ENCODE peak calls at places on chromosomes 11 and 22, in four cellular contexts. One of them, this sample, is unnamed.

GRCh38 chr11:9574806-9575530 is 1.5 kb downstream of the WEE1 start:
- DNase-seq in HAP-1: peak
- DNase-seq in aorta: no peak
- DNase-seq in CD8-positive, alpha-beta T cell: no peak
- DNase-seq in this sample: no peak

GRCh38 chr11:76656087-76656531 is 14.4 kb downstream of the LRRC32 start:
- DNase-seq in CD8-positive, alpha-beta T cell: no peak
- DNase-seq in aorta: peak
- DNase-seq in HAP-1: no peak
- DNase-seq in this sample: no peak

GRCh38 chr22:35424081-35424480 is 24.1 kb downstream of the MCM5 start:
- DNase-seq in aorta: no peak
- DNase-seq in CD8-positive, alpha-beta T cell: no peak
- DNase-seq in HAP-1: no peak
- DNase-seq in this sample: no peak

GRCh38 chr22:31753634-31754471 is at the start of gene DEPDC5:
- DNase-seq in CD8-positive, alpha-beta T cell: peak
- DNase-seq in aorta: peak
- DNase-seq in HAP-1: peak
- DNase-seq in this sample: peak

GRCh38 chr22:47202819-47203553 is 440.5 kb downstream of the TBC1D22A start:
- DNase-seq in aorta: peak
- DNase-seq in CD8-positive, alpha-beta T cell: no peak
- DNase-seq in HAP-1: no peak
- DNase-seq in this sample: no peak

GRCh38 chr11:116078101-116078561 is 573.9 kb upstream of the CADM1 start:
- DNase-seq in aorta: no peak
- DNase-seq in HAP-1: no peak
- DNase-seq in CD8-positive, alpha-beta T cell: no peak
- DNase-seq in this sample: no peak

GRCh38 chr11:61728940-61729219 is 23.6 kb upstream of the MYRF start:
- DNase-seq in HAP-1: no peak
- DNase-seq in aorta: no peak
- DNase-seq in CD8-positive, alpha-beta T cell: no peak
- DNase-seq in this sample: no peak

GRCh38 chr11:6663794-6664478 is 8.3 kb upstream of the DCHS1 start:
- DNase-seq in HAP-1: no peak
- DNase-seq in aorta: no peak
- DNase-seq in CD8-positive, alpha-beta T cell: no peak
- DNase-seq in this sample: no peak

GRCh38 chr11:36333897-36334296 is 37.8 kb downstream of the PRR5L start:
- DNase-seq in CD8-positive, alpha-beta T cell: no peak
- DNase-seq in aorta: no peak
- DNase-seq in HAP-1: peak
- DNase-seq in this sample: no peak

GRCh38 chr22:20448630-20449029 is 11.0 kb upstream of the SCARF2 start:
- DNase-seq in aorta: peak
- DNase-seq in CD8-positive, alpha-beta T cell: no peak
- DNase-seq in HAP-1: no peak
- DNase-seq in this sample: no peak

GRCh38 chr11:133650082-133650481 is 117.8 kb upstream of the OPCML start:
- DNase-seq in aorta: no peak
- DNase-seq in CD8-positive, alpha-beta T cell: no peak
- DNase-seq in HAP-1: no peak
- DNase-seq in this sample: no peak

GRCh38 chr11:33733978-33734377 is 2.2 kb downstream of the CD59 start:
- DNase-seq in HAP-1: no peak
- DNase-seq in aorta: no peak
- DNase-seq in CD8-positive, alpha-beta T cell: no peak
- DNase-seq in this sample: no peak

GRCh38 chr22:46071451-46072029 is 78.8 kb upstream of the PPARA start:
- DNase-seq in aorta: peak
- DNase-seq in CD8-positive, alpha-beta T cell: peak
- DNase-seq in HAP-1: peak
- DNase-seq in this sample: peak

GRCh38 chr11:116852261-116853125 is 15.1 kb upstream of the APOA1 start:
- DNase-seq in HAP-1: no peak
- DNase-seq in CD8-positive, alpha-beta T cell: no peak
- DNase-seq in aorta: no peak
- DNase-seq in this sample: no peak

GRCh38 chr11:77473001-77473800 is 693 bp downstream of the PAK1 start:
- DNase-seq in CD8-positive, alpha-beta T cell: peak
- DNase-seq in HAP-1: peak
- DNase-seq in aorta: peak
- DNase-seq in this sample: peak

DNA sequence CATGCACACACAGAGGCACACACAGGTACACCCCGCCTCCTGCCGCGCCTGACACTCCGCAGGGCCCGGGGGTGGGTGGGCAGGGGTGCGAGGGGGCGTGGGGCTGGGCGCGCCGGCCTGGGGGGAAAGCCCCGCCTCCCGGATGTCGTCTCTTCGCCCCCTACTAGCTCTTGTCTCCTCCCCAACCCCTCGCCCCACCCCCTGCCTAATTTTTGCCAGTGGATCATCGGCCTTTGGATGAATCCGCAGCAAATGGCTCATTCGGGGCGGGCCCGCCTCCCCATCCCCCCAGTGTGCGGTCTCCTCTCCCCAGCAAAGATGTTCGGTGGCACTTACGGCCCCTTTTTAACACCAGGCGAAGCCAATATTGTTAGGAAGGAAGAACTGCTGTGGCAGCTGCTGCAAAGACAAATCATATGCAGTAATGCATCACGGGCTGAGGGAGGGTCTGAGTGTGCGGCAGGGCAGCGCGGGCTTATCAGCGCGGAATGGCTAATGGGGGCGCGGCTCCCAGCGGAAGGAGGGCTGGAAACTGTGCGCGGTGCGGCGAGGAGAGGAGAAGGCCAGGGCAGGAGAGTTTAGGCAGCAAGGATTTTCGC is 13.4 kb upstream of the NECTIN1 start:
- DNase-seq in aorta: peak
- DNase-seq in CD8-positive, alpha-beta T cell: peak
- DNase-seq in HAP-1: peak
- DNase-seq in this sample: no peak
- H3K4me3 ChIP-seq in aorta: no peak
- H3K4me3 ChIP-seq in CD8-positive, alpha-beta T cell: peak
- H3K4me3 ChIP-seq in HAP-1: no peak
- H3K4me3 ChIP-seq in this sample: peak

DNA sequence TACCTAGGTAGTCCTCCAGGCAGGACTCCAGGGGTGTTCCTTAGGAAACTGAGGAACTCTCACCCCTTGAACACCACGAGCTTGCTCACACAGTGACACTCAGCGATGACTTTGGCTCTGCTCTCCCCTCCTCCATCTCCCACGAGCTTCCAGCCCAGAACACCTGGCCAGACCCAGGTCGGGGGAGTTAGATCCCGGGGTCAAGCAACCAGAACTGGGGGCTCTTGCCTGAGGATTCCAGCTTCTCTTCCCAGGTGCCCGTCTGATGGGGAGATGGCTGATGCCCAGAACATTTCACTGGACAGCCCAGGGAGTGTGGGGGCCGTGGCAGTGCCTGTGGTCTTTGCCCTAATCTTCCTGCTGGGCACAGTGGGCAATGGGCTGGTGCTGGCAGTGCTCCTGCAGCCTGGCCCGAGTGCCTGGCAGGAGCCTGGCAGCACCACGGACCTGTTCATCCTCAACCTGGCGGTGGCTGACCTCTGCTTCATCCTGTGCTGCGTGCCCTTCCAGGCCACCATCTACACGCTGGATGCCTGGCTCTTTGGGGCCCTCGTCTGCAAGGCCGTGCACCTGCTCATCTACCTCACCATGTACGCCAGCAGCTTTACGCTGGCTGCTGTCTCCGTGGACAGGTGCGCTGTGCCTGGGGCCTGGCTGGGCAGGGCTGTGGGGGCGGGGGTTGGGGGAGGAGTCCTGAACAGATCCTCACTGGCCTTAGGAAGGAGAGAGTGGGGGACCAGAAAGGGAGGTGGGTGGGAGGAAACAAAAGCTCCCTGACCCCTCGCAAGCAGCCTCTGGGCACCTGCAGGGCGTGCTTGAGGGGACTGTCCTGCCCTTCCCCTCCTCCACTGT is at the start of gene GALR3:
- DNase-seq in CD8-positive, alpha-beta T cell: no peak
- DNase-seq in HAP-1: no peak
- DNase-seq in aorta: no peak
- DNase-seq in this sample: no peak
- H3K4me3 ChIP-seq in CD8-positive, alpha-beta T cell: no peak
- H3K4me3 ChIP-seq in HAP-1: no peak
- H3K4me3 ChIP-seq in aorta: no peak
- H3K4me3 ChIP-seq in this sample: no peak

GRCh38 chr11:69075421-69076128 is 26.8 kb downstream of the TPCN2 start:
- DNase-seq in aorta: peak
- DNase-seq in HAP-1: no peak
- DNase-seq in CD8-positive, alpha-beta T cell: no peak
- DNase-seq in this sample: no peak
- H3K4me3 ChIP-seq in aorta: no peak
- H3K4me3 ChIP-seq in HAP-1: no peak
- H3K4me3 ChIP-seq in CD8-positive, alpha-beta T cell: no peak
- H3K4me3 ChIP-seq in this sample: no peak

GRCh38 chr11:70078796-70079616 is 889 bp downstream of the ANO1 start:
- DNase-seq in aorta: peak
- DNase-seq in CD8-positive, alpha-beta T cell: no peak
- DNase-seq in HAP-1: no peak
- DNase-seq in this sample: no peak
- H3K4me3 ChIP-seq in aorta: peak
- H3K4me3 ChIP-seq in CD8-positive, alpha-beta T cell: no peak
- H3K4me3 ChIP-seq in HAP-1: no peak
- H3K4me3 ChIP-seq in this sample: peak

GRCh38 chr11:122193457-122193856 is 77.4 kb upstream of the BLID start:
- DNase-seq in aorta: no peak
- DNase-seq in HAP-1: no peak
- DNase-seq in CD8-positive, alpha-beta T cell: no peak
- DNase-seq in this sample: no peak

GRCh38 chr11:122186439-122187080 is 70.5 kb upstream of the BLID start:
- DNase-seq in aorta: no peak
- DNase-seq in CD8-positive, alpha-beta T cell: no peak
- DNase-seq in HAP-1: no peak
- DNase-seq in this sample: no peak

GRCh38 chr11:122192634-122193245 is 76.7 kb upstream of the BLID start:
- DNase-seq in HAP-1: no peak
- DNase-seq in CD8-positive, alpha-beta T cell: no peak
- DNase-seq in aorta: no peak
- DNase-seq in this sample: no peak

GRCh38 chr11:122187373-122188165 is 71.6 kb upstream of the BLID start:
- DNase-seq in CD8-positive, alpha-beta T cell: no peak
- DNase-seq in aorta: no peak
- DNase-seq in HAP-1: no peak
- DNase-seq in this sample: no peak

GRCh38 chr11:122189259-122189658 is 73.2 kb upstream of the BLID start:
- DNase-seq in aorta: no peak
- DNase-seq in HAP-1: no peak
- DNase-seq in CD8-positive, alpha-beta T cell: no peak
- DNase-seq in this sample: no peak
- H3K4me3 ChIP-seq in aorta: no peak
- H3K4me3 ChIP-seq in HAP-1: no peak
- H3K4me3 ChIP-seq in CD8-positive, alpha-beta T cell: no peak
- H3K4me3 ChIP-seq in this sample: no peak

GRCh38 chr11:255816-256215 is 19.0 kb downstream of the PSMD13 start:
- DNase-seq in aorta: no peak
- DNase-seq in HAP-1: no peak
- DNase-seq in CD8-positive, alpha-beta T cell: no peak
- DNase-seq in this sample: no peak

GRCh38 chr11:259374-259773 is 18.8 kb upstream of the NLRP6 start:
- DNase-seq in aorta: no peak
- DNase-seq in HAP-1: no peak
- DNase-seq in CD8-positive, alpha-beta T cell: no peak
- DNase-seq in this sample: no peak

GRCh38 chr11:255176-255575 is 18.4 kb downstream of the PSMD13 start:
- DNase-seq in HAP-1: peak
- DNase-seq in CD8-positive, alpha-beta T cell: no peak
- DNase-seq in aorta: no peak
- DNase-seq in this sample: no peak

GRCh38 chr11:257766-258493 is 20.3 kb upstream of the NLRP6 start:
- DNase-seq in aorta: no peak
- DNase-seq in HAP-1: no peak
- DNase-seq in CD8-positive, alpha-beta T cell: no peak
- DNase-seq in this sample: no peak

GRCh38 chr11:256952-257737 is 20.4 kb downstream of the PSMD13 start:
- DNase-seq in HAP-1: no peak
- DNase-seq in CD8-positive, alpha-beta T cell: no peak
- DNase-seq in aorta: no peak
- DNase-seq in this sample: no peak
- H3K4me3 ChIP-seq in HAP-1: no peak
- H3K4me3 ChIP-seq in CD8-positive, alpha-beta T cell: no peak
- H3K4me3 ChIP-seq in aorta: no peak
- H3K4me3 ChIP-seq in this sample: no peak

DNA sequence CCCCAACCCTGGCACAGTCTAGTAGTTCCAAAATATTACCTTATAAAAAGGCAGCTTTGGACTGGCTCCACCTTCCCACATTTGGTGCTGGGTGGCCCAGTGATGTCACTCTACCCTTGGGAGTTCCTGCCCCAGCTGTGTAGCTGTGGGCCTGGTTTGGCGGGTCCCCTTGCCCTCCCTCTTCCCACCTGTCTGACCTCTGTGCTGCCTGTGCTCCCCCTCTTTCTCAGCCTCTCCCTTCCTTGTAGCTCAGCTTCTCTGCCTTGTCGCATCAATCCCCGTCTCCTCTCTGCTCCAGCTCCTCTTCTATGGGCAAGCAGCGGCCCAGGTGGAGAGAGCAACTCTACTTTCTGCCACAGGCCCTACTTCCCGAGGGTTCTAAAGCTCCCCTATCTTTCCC is 54.6 kb downstream of the CHRDL2 start:
- DNase-seq in HAP-1: no peak
- DNase-seq in aorta: peak
- DNase-seq in CD8-positive, alpha-beta T cell: no peak
- DNase-seq in this sample: no peak
- H3K4me3 ChIP-seq in HAP-1: no peak
- H3K4me3 ChIP-seq in aorta: no peak
- H3K4me3 ChIP-seq in CD8-positive, alpha-beta T cell: no peak
- H3K4me3 ChIP-seq in this sample: no peak

GRCh38 chr11:123478352-123478986 is 48.4 kb downstream of the GRAMD1B start:
- DNase-seq in HAP-1: peak
- DNase-seq in aorta: no peak
- DNase-seq in CD8-positive, alpha-beta T cell: peak
- DNase-seq in this sample: no peak
- H3K4me3 ChIP-seq in HAP-1: no peak
- H3K4me3 ChIP-seq in aorta: no peak
- H3K4me3 ChIP-seq in CD8-positive, alpha-beta T cell: no peak
- H3K4me3 ChIP-seq in this sample: peak